ENCODE peak calls at places on chromosomes 1 and 21, in four cellular contexts. G is HS-27A, O is tibial nerve, H is GM13976. R is an unnamed sample.

GRCh38 chr1:173267453-173267945 is 60.4 kb upstream of the TNFSF4 start:
- DNase-seq in H (no peak), G (no peak), O (no peak), R (no peak)

GRCh38 chr1:96927125-96927524 is 205.5 kb downstream of the PTBP2 start:
- DNase-seq in G (peak), H (no peak), O (no peak), R (no peak)

GRCh38 chr21:44337941-44338895 is 972 bp downstream of the CFAP410 start:
- DNase-seq in G (no peak), H (peak), O (peak), R (no peak)

GRCh38 chr1:42319128-42319851 is 15.7 kb downstream of the FOXJ3 start:
- DNase-seq in G (no peak), H (no peak), O (no peak), R (no peak)

GRCh38 chr1:16162163-16162822 is 6.4 kb upstream of the EPHA2 start:
- DNase-seq in G (no peak), H (no peak), O (no peak), R (peak)

GRCh38 chr1:34896612-34897011 is 32.8 kb downstream of the DLGAP3 start:
- DNase-seq in H (no peak), O (no peak), G (no peak), R (no peak)

GRCh38 chr1:22452401-22452963 is 831 bp downstream of the ZBTB40 start:
- DNase-seq in H (no peak), O (no peak), G (peak), R (no peak)

GRCh38 chr1:79198841-79199240 is 192.3 kb upstream of the ADGRL4 start:
- DNase-seq in H (no peak), O (no peak), G (no peak), R (no peak)

GRCh38 chr1:23019851-23020625 is 770 bp downstream of the KDM1A start:
- DNase-seq in H (peak), G (no peak), O (no peak), R (no peak)

GRCh38 chr1:32250893-32251716 is at the start of gene LCK:
- DNase-seq in H (peak), O (no peak), G (no peak), R (peak)

GRCh38 chr1:243286409-243287127 is 30.7 kb downstream of the SDCCAG8 start:
- DNase-seq in O (no peak), H (no peak), G (no peak), R (no peak)

GRCh38 chr1:57711326-57711725 is 287.5 kb upstream of the DAB1 start:
- DNase-seq in O (no peak), G (no peak), H (no peak), R (no peak)

GRCh38 chr1:213110349-213111300 is 59.6 kb downstream of the RPS6KC1 start:
- DNase-seq in O (no peak), G (no peak), H (no peak), R (no peak)

GRCh38 chr21:46634966-46635323 is 529 bp upstream of the PRMT2 start:
- DNase-seq in H (no peak), G (peak), O (peak), R (no peak)

GRCh38 chr1:236638935-236639334 is 34.6 kb upstream of the HEATR1 start:
- DNase-seq in G (no peak), O (no peak), H (no peak), R (no peak)

GRCh38 chr1:87937774-87938173 is 609.1 kb downstream of the LMO4 start:
- DNase-seq in G (no peak), O (no peak), H (no peak), R (no peak)

GRCh38 chr1:229229721-229230135 is 41.2 kb upstream of the RAB4A start:
- DNase-seq in H (no peak), G (no peak), O (peak), R (no peak)

GRCh38 chr1:6128276-6129081 is 51.6 kb downstream of the CHD5 start:
- DNase-seq in G (no peak), O (no peak), H (no peak), R (no peak)

GRCh38 chr21:35982717-35983116 is 77.6 kb downstream of the SETD4 start:
- DNase-seq in H (no peak), O (no peak), G (no peak), R (no peak)

GRCh38 chr1:66596191-66596590 is 62.2 kb downstream of the SGIP1 start:
- DNase-seq in O (no peak), H (no peak), G (no peak), R (no peak)

GRCh38 chr1:162080472-162081015 is 11.1 kb downstream of the NOS1AP start:
- DNase-seq in H (no peak), O (no peak), G (no peak), R (no peak)

GRCh38 chr1:230267338-230268065 is 158.6 kb downstream of the PGBD5 start:
- DNase-seq in O (no peak), H (no peak), G (no peak), R (no peak)

GRCh38 chr1:53477626-53478025 is 18.4 kb downstream of the DMRTB1 start:
- DNase-seq in O (no peak), H (no peak), G (no peak), R (no peak)

GRCh38 chr1:9291914-9292360 is 757 bp upstream of the SPSB1 start:
- DNase-seq in H (no peak), O (peak), G (no peak), R (no peak)

GRCh38 chr1:46490603-46491499 is 1.2 kb downstream of the DMBX1 start:
- DNase-seq in O (no peak), H (no peak), G (no peak), R (no peak)

GRCh38 chr1:187091666-187092065 is 262.9 kb downstream of the PLA2G4A start:
- DNase-seq in O (no peak), H (no peak), G (peak), R (no peak)

R was measured in T-helper 9 cell.